ENCODE peak calls at places on chromosomes 13 and 19, in seven cellular contexts. One of them, this sample, is unnamed.

GRCh38 chr13:38045278-38046048 is 175.9 kb upstream of the TRPC4 start:
- DNase-seq in tibial artery: no peak
- DNase-seq in CD4-positive, CD25-positive, alpha-beta regulatory T cell: no peak
- DNase-seq in endodermal cell: peak; percentile 69
- DNase-seq in IMR-90: peak; percentile 33
- DNase-seq in small intestine: peak; percentile 33
- DNase-seq in fibroblast of lung: peak; percentile 27
- DNase-seq in this sample: peak; percentile 41

GRCh38 chr13:111902726-111903125 is 164.2 kb upstream of the SOX1 start:
- DNase-seq in fibroblast of lung: no peak
- DNase-seq in tibial artery: no peak
- DNase-seq in IMR-90: no peak
- DNase-seq in endodermal cell: peak; percentile 20
- DNase-seq in CD4-positive, CD25-positive, alpha-beta regulatory T cell: no peak
- DNase-seq in small intestine: no peak
- DNase-seq in this sample: no peak

GRCh38 chr19:30545752-30546151 is 173.6 kb downstream of the ZNF536 start:
- DNase-seq in tibial artery: no peak
- DNase-seq in small intestine: no peak
- DNase-seq in endodermal cell: no peak
- DNase-seq in fibroblast of lung: no peak
- DNase-seq in CD4-positive, CD25-positive, alpha-beta regulatory T cell: no peak
- DNase-seq in IMR-90: no peak
- DNase-seq in this sample: no peak

GRCh38 chr13:34161829-34162544 is 344.0 kb downstream of the RFC3 start:
- DNase-seq in tibial artery: no peak
- DNase-seq in fibroblast of lung: peak; percentile 90
- DNase-seq in small intestine: no peak
- DNase-seq in CD4-positive, CD25-positive, alpha-beta regulatory T cell: no peak
- DNase-seq in IMR-90: peak; percentile 80
- DNase-seq in endodermal cell: peak; percentile 56
- DNase-seq in this sample: peak; percentile 42

GRCh38 chr19:2027361-2027760 is 11.8 kb upstream of the BTBD2 start:
- DNase-seq in fibroblast of lung: peak; percentile 64
- DNase-seq in small intestine: no peak
- DNase-seq in endodermal cell: no peak
- DNase-seq in tibial artery: peak; percentile 42
- DNase-seq in CD4-positive, CD25-positive, alpha-beta regulatory T cell: no peak
- DNase-seq in IMR-90: peak; percentile 69
- DNase-seq in this sample: peak; percentile 23

GRCh38 chr13:29758591-29759114 is 91.8 kb downstream of the UBL3 start:
- DNase-seq in CD4-positive, CD25-positive, alpha-beta regulatory T cell: peak; percentile 38
- DNase-seq in tibial artery: no peak
- DNase-seq in fibroblast of lung: no peak
- DNase-seq in endodermal cell: no peak
- DNase-seq in IMR-90: no peak
- DNase-seq in small intestine: peak; percentile 26
- DNase-seq in this sample: peak; percentile 18

GRCh38 chr19:17475541-17476115 is 5.3 kb downstream of the SLC27A1 start:
- DNase-seq in fibroblast of lung: peak; percentile 75
- DNase-seq in tibial artery: peak; percentile 39
- DNase-seq in IMR-90: peak; percentile 61
- DNase-seq in endodermal cell: no peak
- DNase-seq in CD4-positive, CD25-positive, alpha-beta regulatory T cell: no peak
- DNase-seq in small intestine: no peak
- DNase-seq in this sample: peak; percentile 24

GRCh38 chr19:1590641-1591397 is 1.8 kb downstream of the MBD3 start:
- DNase-seq in IMR-90: no peak
- DNase-seq in endodermal cell: peak; percentile 81
- DNase-seq in small intestine: peak; percentile 28
- DNase-seq in CD4-positive, CD25-positive, alpha-beta regulatory T cell: peak; percentile 29
- DNase-seq in fibroblast of lung: no peak
- DNase-seq in tibial artery: no peak
- DNase-seq in this sample: no peak

GRCh38 chr19:51702103-51702753 is 9.1 kb downstream of the SPACA6 start:
- DNase-seq in IMR-90: peak; percentile 24
- DNase-seq in tibial artery: peak; percentile 85
- DNase-seq in CD4-positive, CD25-positive, alpha-beta regulatory T cell: no peak
- DNase-seq in endodermal cell: peak; percentile 98
- DNase-seq in fibroblast of lung: peak; percentile 39
- DNase-seq in small intestine: peak; percentile 25
- DNase-seq in this sample: no peak

GRCh38 chr13:48576448-48576993 is 43.6 kb upstream of the RCBTB2 start:
- DNase-seq in endodermal cell: no peak
- DNase-seq in fibroblast of lung: no peak
- DNase-seq in tibial artery: no peak
- DNase-seq in CD4-positive, CD25-positive, alpha-beta regulatory T cell: no peak
- DNase-seq in small intestine: no peak
- DNase-seq in IMR-90: no peak
- DNase-seq in this sample: no peak

GRCh38 chr19:6632002-6632621 is 37.8 kb downstream of the TNFSF14 start:
- DNase-seq in IMR-90: peak; percentile 64
- DNase-seq in small intestine: peak; percentile 83
- DNase-seq in CD4-positive, CD25-positive, alpha-beta regulatory T cell: peak; percentile 83
- DNase-seq in endodermal cell: peak; percentile 88
- DNase-seq in fibroblast of lung: peak; percentile 59
- DNase-seq in tibial artery: peak; percentile 76
- DNase-seq in this sample: peak; percentile 64

GRCh38 chr13:105972306-105972721 is 563.1 kb downstream of the EFNB2 start:
- DNase-seq in endodermal cell: no peak
- DNase-seq in small intestine: peak; percentile 12
- DNase-seq in fibroblast of lung: no peak
- DNase-seq in CD4-positive, CD25-positive, alpha-beta regulatory T cell: no peak
- DNase-seq in IMR-90: no peak
- DNase-seq in tibial artery: no peak
- DNase-seq in this sample: no peak

GRCh38 chr13:99087954-99088491 is 110.2 kb upstream of the DOCK9 start:
- DNase-seq in small intestine: no peak
- DNase-seq in CD4-positive, CD25-positive, alpha-beta regulatory T cell: no peak
- DNase-seq in fibroblast of lung: no peak
- DNase-seq in IMR-90: no peak
- DNase-seq in tibial artery: no peak
- DNase-seq in endodermal cell: peak; percentile 66
- DNase-seq in this sample: no peak

GRCh38 chr13:48712141-48712540 is 58.4 kb downstream of the CYSLTR2 start:
- DNase-seq in small intestine: no peak
- DNase-seq in IMR-90: no peak
- DNase-seq in CD4-positive, CD25-positive, alpha-beta regulatory T cell: no peak
- DNase-seq in endodermal cell: no peak
- DNase-seq in tibial artery: no peak
- DNase-seq in fibroblast of lung: no peak
- DNase-seq in this sample: no peak

GRCh38 chr19:2077398-2077797 is 18.7 kb downstream of the MOB3A start:
- DNase-seq in IMR-90: no peak
- DNase-seq in fibroblast of lung: no peak
- DNase-seq in small intestine: no peak
- DNase-seq in tibial artery: no peak
- DNase-seq in endodermal cell: no peak
- DNase-seq in CD4-positive, CD25-positive, alpha-beta regulatory T cell: no peak
- DNase-seq in this sample: no peak

GRCh38 chr13:106492576-106493323 is 42.7 kb downstream of the EFNB2 start:
- DNase-seq in endodermal cell: no peak
- DNase-seq in IMR-90: no peak
- DNase-seq in fibroblast of lung: no peak
- DNase-seq in small intestine: no peak
- DNase-seq in CD4-positive, CD25-positive, alpha-beta regulatory T cell: no peak
- DNase-seq in tibial artery: no peak
- DNase-seq in this sample: no peak

GRCh38 chr19:3610745-3611717 is 4.4 kb upstream of the TBXA2R start:
- DNase-seq in CD4-positive, CD25-positive, alpha-beta regulatory T cell: no peak
- DNase-seq in endodermal cell: no peak
- DNase-seq in tibial artery: no peak
- DNase-seq in small intestine: no peak
- DNase-seq in IMR-90: no peak
- DNase-seq in fibroblast of lung: no peak
- DNase-seq in this sample: no peak

GRCh38 chr13:21022694-21023325 is 38.6 kb downstream of the LATS2 start:
- DNase-seq in fibroblast of lung: no peak
- DNase-seq in CD4-positive, CD25-positive, alpha-beta regulatory T cell: no peak
- DNase-seq in small intestine: no peak
- DNase-seq in IMR-90: no peak
- DNase-seq in tibial artery: peak; percentile 9
- DNase-seq in endodermal cell: peak; percentile 55
- DNase-seq in this sample: no peak

GRCh38 chr13:98207411-98207810 is 30.3 kb upstream of the RNF113B start:
- DNase-seq in small intestine: no peak
- DNase-seq in fibroblast of lung: peak; percentile 70
- DNase-seq in endodermal cell: no peak
- DNase-seq in tibial artery: no peak
- DNase-seq in IMR-90: peak; percentile 55
- DNase-seq in CD4-positive, CD25-positive, alpha-beta regulatory T cell: no peak
- DNase-seq in this sample: peak; percentile 50

GRCh38 chr19:2575734-2576481 is 100.0 kb downstream of the GADD45B start:
- DNase-seq in fibroblast of lung: no peak
- DNase-seq in IMR-90: peak; percentile 69
- DNase-seq in tibial artery: peak; percentile 95
- DNase-seq in endodermal cell: peak; percentile 50
- DNase-seq in small intestine: peak; percentile 32
- DNase-seq in CD4-positive, CD25-positive, alpha-beta regulatory T cell: no peak
- DNase-seq in this sample: peak; percentile 95

GRCh38 chr13:42626461-42626860 is 52.5 kb downstream of the TNFSF11 start:
- DNase-seq in tibial artery: no peak
- DNase-seq in endodermal cell: no peak
- DNase-seq in small intestine: no peak
- DNase-seq in fibroblast of lung: no peak
- DNase-seq in IMR-90: no peak
- DNase-seq in CD4-positive, CD25-positive, alpha-beta regulatory T cell: no peak
- DNase-seq in this sample: no peak

GRCh38 chr13:91405240-91405639 is 6.8 kb downstream of the GPC5 start:
- DNase-seq in fibroblast of lung: no peak
- DNase-seq in CD4-positive, CD25-positive, alpha-beta regulatory T cell: no peak
- DNase-seq in endodermal cell: no peak
- DNase-seq in small intestine: no peak
- DNase-seq in tibial artery: no peak
- DNase-seq in IMR-90: no peak
- DNase-seq in this sample: no peak

GRCh38 chr13:25738797-25739196 is 313.0 kb downstream of the SHISA2 start:
- DNase-seq in small intestine: no peak
- DNase-seq in tibial artery: no peak
- DNase-seq in endodermal cell: no peak
- DNase-seq in CD4-positive, CD25-positive, alpha-beta regulatory T cell: no peak
- DNase-seq in fibroblast of lung: no peak
- DNase-seq in IMR-90: no peak
- DNase-seq in this sample: peak; percentile 28

GRCh38 chr13:101624981-101625380 is 172.5 kb downstream of the ITGBL1 start:
- DNase-seq in IMR-90: no peak
- DNase-seq in endodermal cell: no peak
- DNase-seq in fibroblast of lung: no peak
- DNase-seq in CD4-positive, CD25-positive, alpha-beta regulatory T cell: no peak
- DNase-seq in tibial artery: no peak
- DNase-seq in small intestine: no peak
- DNase-seq in this sample: no peak

GRCh38 chr19:29287061-29287460 is 74.1 kb upstream of the UQCRFS1 start:
- DNase-seq in endodermal cell: no peak
- DNase-seq in CD4-positive, CD25-positive, alpha-beta regulatory T cell: no peak
- DNase-seq in IMR-90: no peak
- DNase-seq in small intestine: no peak
- DNase-seq in tibial artery: no peak
- DNase-seq in fibroblast of lung: no peak
- DNase-seq in this sample: no peak

GRCh38 chr19:7224205-7224833 is 69.9 kb downstream of the INSR start:
- DNase-seq in IMR-90: peak; percentile 30
- DNase-seq in tibial artery: peak; percentile 52
- DNase-seq in CD4-positive, CD25-positive, alpha-beta regulatory T cell: no peak
- DNase-seq in fibroblast of lung: peak; percentile 32
- DNase-seq in endodermal cell: no peak
- DNase-seq in small intestine: no peak
- DNase-seq in this sample: no peak

GRCh38 chr19:48147597-48148175 is 22.5 kb downstream of the LIG1 start:
- DNase-seq in small intestine: no peak
- DNase-seq in tibial artery: no peak
- DNase-seq in fibroblast of lung: no peak
- DNase-seq in IMR-90: no peak
- DNase-seq in CD4-positive, CD25-positive, alpha-beta regulatory T cell: no peak
- DNase-seq in endodermal cell: peak; percentile 24
- DNase-seq in this sample: no peak

GRCh38 chr19:48149430-48149829 is 20.7 kb downstream of the LIG1 start:
- DNase-seq in fibroblast of lung: no peak
- DNase-seq in IMR-90: no peak
- DNase-seq in tibial artery: no peak
- DNase-seq in CD4-positive, CD25-positive, alpha-beta regulatory T cell: no peak
- DNase-seq in endodermal cell: no peak
- DNase-seq in small intestine: no peak
- DNase-seq in this sample: no peak

GRCh38 chr19:48145596-48146254 is 24.4 kb downstream of the LIG1 start:
- DNase-seq in small intestine: no peak
- DNase-seq in tibial artery: no peak
- DNase-seq in fibroblast of lung: no peak
- DNase-seq in CD4-positive, CD25-positive, alpha-beta regulatory T cell: no peak
- DNase-seq in IMR-90: no peak
- DNase-seq in endodermal cell: no peak
- DNase-seq in this sample: no peak
- H3K36me3 ChIP-seq in small intestine: peaks cover 8% of the 10 kb centered on the region
- H3K36me3 ChIP-seq in tibial artery: no peaks in the 10 kb centered on the region
- H3K36me3 ChIP-seq in fibroblast of lung: peaks cover 3% of the 10 kb centered on the region
- H3K36me3 ChIP-seq in CD4-positive, CD25-positive, alpha-beta regulatory T cell: peaks cover 54% of the 10 kb centered on the region
- H3K36me3 ChIP-seq in IMR-90: peaks cover 5% of the 10 kb centered on the region
- H3K36me3 ChIP-seq in endodermal cell: peaks cover 47% of the 10 kb centered on the region
- H3K36me3 ChIP-seq in this sample: peaks cover 2% of the 10 kb centered on the region

GRCh38 chr13:113152894-113153809 is 5.3 kb upstream of the PROZ start:
- DNase-seq in endodermal cell: peak; percentile 87
- DNase-seq in IMR-90: no peak
- DNase-seq in tibial artery: peak; percentile 62
- DNase-seq in small intestine: peak; percentile 28
- DNase-seq in fibroblast of lung: peak; percentile 37
- DNase-seq in CD4-positive, CD25-positive, alpha-beta regulatory T cell: peak; percentile 17
- DNase-seq in this sample: peak; percentile 36
- H3K27ac ChIP-seq in endodermal cell: no peak overlapping the region
- H3K27ac ChIP-seq in IMR-90: peak overlapping the region; percentile 68
- H3K27ac ChIP-seq in tibial artery: peak overlapping the region; percentile 73
- H3K27ac ChIP-seq in small intestine: peak overlapping the region; percentile 58
- H3K27ac ChIP-seq in fibroblast of lung: peak overlapping the region; percentile 72
- H3K27ac ChIP-seq in CD4-positive, CD25-positive, alpha-beta regulatory T cell: peak overlapping the region; percentile 24
- H3K27ac ChIP-seq in this sample: peak overlapping the region; percentile 42

GRCh38 chr19:53140351-53140750 is 7.6 kb upstream of the ZNF415 start:
- DNase-seq in tibial artery: no peak
- DNase-seq in endodermal cell: no peak
- DNase-seq in small intestine: no peak
- DNase-seq in CD4-positive, CD25-positive, alpha-beta regulatory T cell: no peak
- DNase-seq in IMR-90: no peak
- DNase-seq in fibroblast of lung: no peak
- DNase-seq in this sample: no peak
- H3K36me3 ChIP-seq in tibial artery: peaks cover 65% of the 10 kb centered on the region
- H3K36me3 ChIP-seq in endodermal cell: peaks cover 54% of the 10 kb centered on the region
- H3K36me3 ChIP-seq in small intestine: peaks cover 5% of the 10 kb centered on the region
- H3K36me3 ChIP-seq in CD4-positive, CD25-positive, alpha-beta regulatory T cell: peaks cover 26% of the 10 kb centered on the region
- H3K36me3 ChIP-seq in IMR-90: peaks cover 20% of the 10 kb centered on the region
- H3K36me3 ChIP-seq in fibroblast of lung: no peaks in the 10 kb centered on the region
- H3K36me3 ChIP-seq in this sample: peaks cover 39% of the 10 kb centered on the region

DNA sequence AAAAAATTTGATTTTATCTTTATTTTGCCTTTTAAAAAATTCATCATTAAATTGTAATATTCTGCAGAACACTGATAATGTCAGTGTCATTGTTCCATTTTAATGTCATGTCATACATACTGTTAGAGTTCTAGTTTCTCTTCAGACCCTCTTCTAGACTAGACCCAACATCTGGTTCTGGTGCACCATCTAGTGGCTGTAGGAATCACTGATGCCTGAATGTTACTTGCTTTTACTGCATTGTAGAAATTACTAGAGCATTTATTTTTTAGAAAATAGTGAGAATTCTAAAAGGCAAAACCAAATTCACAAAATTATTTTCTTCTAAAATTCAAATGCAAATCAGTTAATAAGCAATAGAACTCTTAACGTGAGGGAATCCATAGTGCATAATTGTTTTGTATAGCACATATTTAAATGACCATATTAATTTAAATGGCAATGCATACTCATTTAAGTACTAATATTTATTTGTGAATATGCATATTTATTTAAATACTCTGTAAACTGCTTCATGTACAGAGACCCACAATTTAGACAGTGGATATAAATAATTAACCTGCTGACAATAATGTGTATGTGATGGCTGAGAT is 425.7 kb downstream of the KLF12 start:
- DNase-seq in CD4-positive, CD25-positive, alpha-beta regulatory T cell: peak; percentile 56
- DNase-seq in tibial artery: peak; percentile 28
- DNase-seq in small intestine: peak; percentile 87
- DNase-seq in endodermal cell: peak; percentile 69
- DNase-seq in fibroblast of lung: peak; percentile 58
- DNase-seq in IMR-90: peak; percentile 71
- DNase-seq in this sample: peak; percentile 65
- H3K27ac ChIP-seq in CD4-positive, CD25-positive, alpha-beta regulatory T cell: no peak overlapping the region
- H3K27ac ChIP-seq in tibial artery: no peak overlapping the region
- H3K27ac ChIP-seq in small intestine: no peak overlapping the region
- H3K27ac ChIP-seq in endodermal cell: no peak overlapping the region
- H3K27ac ChIP-seq in fibroblast of lung: no peak overlapping the region
- H3K27ac ChIP-seq in IMR-90: no peak overlapping the region
- H3K27ac ChIP-seq in this sample: no peak overlapping the region

This sample was measured in brain microvascular endothelial cell.